ENCODE peak calls at places on chromosome 9, in six cellular contexts. W, R, U, G, J and K are unnamed samples.

GRCh38 chr9:89522261-89522978 is 24.5 kb upstream of the SEMA4D start:
- DNase-seq in R (no peak), J (peak), W (no peak), U (no peak), G (peak), K (no peak)

GRCh38 chr9:109307380-109308240 is 13.2 kb downstream of the EPB41L4B start:
- DNase-seq in W (peak), G (no peak), J (peak), U (no peak), R (no peak), K (no peak)

GRCh38 chr9:111914749-111915424 is 18.3 kb downstream of the UGCG start:
- DNase-seq in J (no peak), G (no peak), W (no peak), R (no peak), U (no peak), K (no peak)

GRCh38 chr9:76302947-76303550 is 91.2 kb downstream of the RFK start:
- DNase-seq in W (peak), J (no peak), U (no peak), G (no peak), R (no peak), K (no peak)

GRCh38 chr9:117034862-117035261 is 347.8 kb downstream of the TRIM32 start:
- DNase-seq in U (no peak), W (peak), J (no peak), G (no peak), R (no peak), K (no peak)

GRCh38 chr9:89740722-89741121 is 135.9 kb downstream of the GADD45G start:
- DNase-seq in W (no peak), U (no peak), R (no peak), J (peak), G (peak), K (no peak)

GRCh38 chr9:36764364-36765076 is 191.8 kb downstream of the MELK start:
- DNase-seq in G (no peak), W (peak), R (no peak), J (no peak), U (no peak), K (no peak)

GRCh38 chr9:19967567-19968459 is 179.0 kb upstream of the SLC24A2 start:
- DNase-seq in U (no peak), G (no peak), J (no peak), W (no peak), R (no peak), K (no peak)

GRCh38 chr9:76417394-76417793 is 23.2 kb upstream of the RFK start:
- DNase-seq in U (no peak), G (no peak), W (no peak), R (no peak), J (no peak), K (no peak)

GRCh38 chr9:132238992-132239391 is 77.1 kb downstream of the NTNG2 start:
- DNase-seq in J (no peak), G (no peak), W (no peak), U (no peak), R (no peak), K (no peak)

GRCh38 chr9:92332577-92333287 is 7.0 kb downstream of the CENPP start:
- DNase-seq in R (no peak), G (no peak), W (no peak), J (no peak), U (no peak), K (peak)

GRCh38 chr9:104388071-104388470 is 116.0 kb upstream of the OR13F1 start:
- DNase-seq in U (no peak), W (no peak), J (no peak), G (no peak), R (no peak), K (no peak)

GRCh38 chr9:72586388-72587160 is 65.2 kb downstream of the TMC1 start:
- DNase-seq in J (peak), G (no peak), U (peak), W (peak), R (no peak), K (no peak)

GRCh38 chr9:19286634-19287188 is 56.2 kb downstream of the DENND4C start:
- DNase-seq in W (peak), G (no peak), R (no peak), U (no peak), J (peak), K (no peak)

GRCh38 chr9:33695299-33695698 is 100.1 kb upstream of the PRSS3 start:
- DNase-seq in G (no peak), U (no peak), W (no peak), R (no peak), J (no peak), K (no peak)

GRCh38 chr9:119088002-119088401 is 281.2 kb downstream of the BRINP1 start:
- DNase-seq in R (no peak), J (no peak), W (no peak), G (no peak), U (no peak), K (no peak)

GRCh38 chr9:15696979-15697378 is 144.1 kb downstream of the CCDC171 start:
- DNase-seq in J (no peak), U (no peak), R (no peak), G (no peak), W (no peak), K (no peak)

GRCh38 chr9:94892675-94893074 is 166.2 kb downstream of the AOPEP start:
- DNase-seq in W (no peak), G (no peak), J (no peak), R (no peak), U (peak), K (no peak)

GRCh38 chr9:131575946-131576853 is 30.9 kb downstream of the PRRT1B start:
- DNase-seq in G (no peak), U (no peak), J (no peak), R (no peak), W (no peak), K (no peak)

GRCh38 chr9:96386157-96386556 is 2.6 kb upstream of the SLC35D2 start:
- DNase-seq in G (no peak), R (no peak), U (no peak), J (no peak), W (no peak), K (no peak)

GRCh38 chr9:131545003-131545785 is at the start of gene PRRT1B:
- DNase-seq in R (no peak), G (no peak), W (peak), U (no peak), J (peak), K (no peak)

GRCh38 chr9:8778356-8778755 is 978.8 kb upstream of the DMAC1 start:
- DNase-seq in R (no peak), U (no peak), J (no peak), W (no peak), G (no peak), K (no peak)

GRCh38 chr9:130137870-130138653 is 34.1 kb upstream of the NCS1 start:
- DNase-seq in J (no peak), W (peak), G (no peak), R (no peak), U (no peak), K (peak)

GRCh38 chr9:112751059-112751795 is 667 bp downstream of the SNX30 start:
- DNase-seq in R (peak), J (peak), U (peak), G (peak), W (peak), K (peak)

GRCh38 chr9:89884356-89885083 is 279.7 kb downstream of the GADD45G start:
- DNase-seq in J (no peak), G (peak), W (no peak), R (peak), U (peak), K (peak)

GRCh38 chr9:23774266-23774665 is 51.8 kb downstream of the ELAVL2 start:
- DNase-seq in G (no peak), R (no peak), W (no peak), U (no peak), J (no peak), K (no peak)

GRCh38 chr9:129331772-129332512 is 153.9 kb upstream of the IER5L start:
- DNase-seq in U (peak), W (no peak), G (no peak), J (no peak), R (no peak), K (no peak)

GRCh38 chr9:86093788-86094555 is 5.4 kb downstream of the GOLM1 start:
- DNase-seq in J (peak), G (no peak), W (peak), R (no peak), U (no peak), K (no peak)

GRCh38 chr9:20408513-20408912 is 213.8 kb downstream of the MLLT3 start:
- DNase-seq in U (no peak), R (no peak), W (no peak), J (peak), G (no peak), K (no peak)

GRCh38 chr9:127977877-127978647 is 2.7 kb downstream of the EEIG1 start:
- DNase-seq in U (no peak), W (peak), R (no peak), G (no peak), J (peak), K (peak)

GRCh38 chr9:112863214-112863613 is 27.5 kb downstream of the SLC46A2 start:
- DNase-seq in W (no peak), U (no peak), J (no peak), R (no peak), G (no peak), K (no peak)

GRCh38 chr9:134981829-134982228 is 64.1 kb upstream of the FCN1 start:
- DNase-seq in J (no peak), G (no peak), R (peak), W (no peak), U (no peak), K (no peak)

GRCh38 chr9:17121264-17121663 is 13.6 kb upstream of the CNTLN start:
- DNase-seq in J (no peak), R (no peak), U (no peak), W (no peak), G (no peak), K (no peak)

GRCh38 chr9:111691686-111692329 is 30.4 kb downstream of the GNG10 start:
- DNase-seq in G (no peak), J (no peak), W (peak), R (no peak), U (no peak), K (no peak)

GRCh38 chr9:116476935-116477381 is 210.1 kb upstream of the TRIM32 start:
- DNase-seq in R (no peak), G (no peak), U (no peak), J (no peak), W (no peak), K (peak)

GRCh38 chr9:127634021-127634420 is 21.9 kb downstream of the STXBP1 start:
- DNase-seq in J (peak), G (no peak), U (no peak), R (no peak), W (no peak), K (peak)

GRCh38 chr9:522658-523057 is 308.0 kb downstream of the DOCK8 start:
- DNase-seq in R (no peak), W (no peak), J (no peak), G (no peak), U (no peak), K (peak)

GRCh38 chr9:122262073-122262472 is 2.6 kb downstream of the RBM18 start:
- DNase-seq in U (no peak), R (no peak), J (no peak), W (no peak), G (no peak), K (no peak)

GRCh38 chr9:122264360-122265264 is at the start of the genes MRRF and RBM18:
- DNase-seq in G (peak), U (peak), R (peak), W (peak), J (peak), K (peak)

GRCh38 chr9:122268041-122268814 is 3.5 kb downstream of the MRRF start:
- DNase-seq in J (no peak), U (no peak), G (no peak), R (no peak), W (no peak), K (no peak)

GRCh38 chr9:122263699-122264349 is 816 bp downstream of the RBM18 start:
- DNase-seq in U (no peak), W (no peak), G (no peak), R (no peak), J (no peak), K (no peak)

DNA sequence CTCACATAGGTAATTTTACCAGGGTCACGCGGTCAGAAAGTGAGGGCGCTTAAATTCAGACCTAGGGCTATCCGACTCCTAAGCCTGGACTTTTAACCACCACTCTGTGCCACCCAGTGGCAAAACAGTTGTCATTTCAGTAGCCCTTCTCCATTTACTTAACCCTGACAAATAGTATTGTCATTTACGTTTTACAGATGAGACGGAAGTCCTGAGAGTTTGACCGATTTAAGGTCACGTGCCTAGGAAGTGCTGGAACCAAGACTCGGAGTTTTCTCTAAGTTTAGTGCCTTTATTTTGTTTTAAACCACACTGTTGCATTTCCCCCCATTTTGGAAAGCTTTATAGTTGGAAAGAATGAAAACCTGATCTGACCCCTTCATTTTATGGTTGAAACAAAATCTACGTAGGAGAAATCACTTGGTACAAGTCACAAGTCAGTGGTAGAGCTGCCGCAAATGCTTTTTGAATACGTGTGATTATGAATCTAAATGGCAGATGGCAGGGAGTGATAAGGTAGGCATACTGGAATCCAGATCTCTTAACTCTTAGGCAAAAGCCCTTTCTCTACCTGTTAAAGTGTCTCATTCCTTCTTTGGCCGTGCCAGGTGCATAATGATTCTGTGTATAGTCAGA is 701 bp downstream of the MRRF start:
- DNase-seq in R (no peak), U (no peak), W (peak), J (peak), G (no peak), K (no peak)
- TF ChIP-seq CTCF in R (no peak), U (no peak), W (no peak), J (no peak), G (no peak), K (no peak)

GRCh38 chr9:99663297-99663696 is 158.4 kb upstream of the NR4A3 start:
- DNase-seq in G (no peak), R (no peak), U (no peak), W (no peak), J (no peak), K (no peak)

GRCh38 chr9:99660191-99660636 is 161.5 kb upstream of the NR4A3 start:
- DNase-seq in G (peak), U (no peak), J (no peak), R (no peak), W (no peak), K (no peak)
- TF ChIP-seq POLR2A in G (no peak), U (no peak), J (no peak), R (no peak), W (no peak), K (no peak)

GRCh38 chr9:4195285-4195684 is 104.6 kb downstream of the GLIS3 start:
- DNase-seq in G (no peak), U (no peak), R (no peak), W (no peak), J (no peak), K (no peak)

GRCh38 chr9:4196376-4196775 is 103.5 kb downstream of the GLIS3 start:
- DNase-seq in J (no peak), G (no peak), W (no peak), U (no peak), R (no peak), K (no peak)

GRCh38 chr9:4193391-4193790 is 106.5 kb downstream of the GLIS3 start:
- DNase-seq in J (no peak), U (no peak), R (no peak), W (no peak), G (no peak), K (no peak)

GRCh38 chr9:4196886-4197285 is 103.0 kb downstream of the GLIS3 start:
- DNase-seq in W (peak), J (no peak), U (no peak), G (no peak), R (no peak), K (no peak)

GRCh38 chr9:4197548-4197947 is 102.3 kb downstream of the GLIS3 start:
- DNase-seq in J (no peak), R (no peak), W (peak), U (no peak), G (no peak), K (no peak)
- TF ChIP-seq CTCF in J (peak), R (peak), W (peak), U (no peak), G (no peak), K (peak)

GRCh38 chr9:35750256-35750531 is 1.1 kb downstream of the RGP1 start:
- DNase-seq in R (no peak), W (no peak), G (no peak), U (no peak), J (no peak), K (no peak)

GRCh38 chr9:35749515-35750255 is 598 bp downstream of the RGP1 start:
- DNase-seq in R (peak), G (peak), J (peak), U (no peak), W (peak), K (no peak)

GRCh38 chr9:35748239-35748857 is 680 bp downstream of the GBA2 start:
- DNase-seq in R (no peak), W (no peak), G (no peak), U (no peak), J (no peak), K (no peak)

GRCh38 chr9:35746583-35746982 is 2.4 kb downstream of the GBA2 start:
- DNase-seq in R (no peak), G (no peak), W (no peak), J (peak), U (no peak), K (no peak)

DNA sequence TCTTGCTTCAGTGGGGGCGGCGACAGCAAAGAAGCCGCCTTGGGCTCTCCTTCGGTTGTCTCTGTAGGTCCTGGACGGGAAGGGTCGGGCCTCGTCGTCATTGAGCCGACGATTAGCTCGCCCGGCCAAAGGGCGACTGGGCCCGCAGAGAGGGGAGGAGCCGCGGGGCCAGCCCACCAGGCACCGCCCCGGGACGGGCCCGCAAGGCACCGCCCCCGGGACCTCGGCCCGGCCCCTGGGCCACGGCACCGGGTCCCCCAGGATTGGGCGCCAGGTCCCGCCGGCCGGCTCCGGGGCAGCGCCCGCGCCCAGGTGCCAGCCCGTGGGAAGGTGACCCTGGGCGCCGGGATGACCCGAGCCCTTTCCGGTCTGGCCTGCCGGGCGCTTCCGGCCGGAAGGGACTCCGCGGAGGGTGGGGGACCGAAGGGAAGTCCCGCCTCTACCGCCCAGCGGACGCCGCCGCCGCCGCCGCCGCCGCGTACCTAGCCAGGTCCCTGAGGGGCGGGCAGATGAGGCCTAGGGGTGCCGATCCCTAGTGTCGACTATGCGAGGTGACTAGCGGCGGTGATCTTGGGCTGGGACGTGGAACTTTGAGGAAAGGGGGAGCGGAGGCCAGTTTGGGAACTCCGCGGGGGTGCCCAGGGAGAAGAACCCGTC is at the start of the genes GBA2 and RGP1:
- DNase-seq in W (peak), R (peak), J (peak), U (no peak), G (peak), K (peak)
- TF ChIP-seq POLR2A in W (peak), R (no peak), J (peak), U (no peak), G (peak), K (peak)

DNA sequence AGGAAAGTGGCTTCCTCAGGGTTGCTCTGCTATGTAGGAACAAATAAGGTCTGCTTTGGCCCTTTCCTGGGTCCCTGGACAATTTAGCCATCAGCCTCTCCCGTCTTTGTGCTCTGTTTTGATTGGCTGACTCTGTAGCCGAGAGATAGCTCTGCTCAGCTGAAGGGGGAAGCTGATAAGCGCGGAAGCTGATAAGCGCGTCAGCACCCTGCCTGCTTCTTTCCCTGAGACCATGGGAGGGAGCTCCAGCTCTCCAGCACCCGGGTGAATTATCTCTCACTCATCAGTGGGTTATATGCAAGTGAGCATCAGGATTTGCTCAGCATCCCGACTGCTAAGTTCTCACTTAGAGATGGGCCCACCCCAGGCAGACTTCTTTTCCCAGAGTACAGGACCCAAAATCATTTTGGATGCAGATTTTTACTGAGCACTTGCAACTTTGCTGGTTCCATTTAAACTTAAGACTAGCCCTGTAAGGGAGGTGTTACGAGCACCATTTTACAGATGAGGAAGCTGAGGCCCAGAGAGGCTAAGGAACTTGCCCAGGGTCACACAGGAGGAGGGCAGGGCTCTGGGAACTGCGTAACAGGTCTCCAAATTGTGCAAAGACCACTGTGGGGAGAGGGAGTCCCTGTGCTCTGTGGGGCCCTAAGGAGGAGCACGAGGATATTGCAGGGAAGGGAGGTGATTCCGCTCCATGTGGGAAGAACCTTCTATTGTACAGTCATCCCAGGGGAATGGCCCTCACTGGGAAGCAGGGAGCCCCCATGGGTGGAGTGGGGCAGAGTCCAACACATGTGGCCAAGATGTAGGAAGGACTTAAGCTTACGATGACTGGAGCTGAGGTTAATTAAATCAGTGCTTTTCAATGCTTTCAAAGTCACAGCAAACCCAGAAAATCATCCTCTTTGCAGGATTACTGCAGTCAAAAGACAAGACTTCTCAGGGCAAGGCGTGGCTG is 83.7 kb upstream of the ORM1 start:
- DNase-seq in G (no peak), W (peak), R (no peak), J (no peak), U (no peak), K (no peak)
- TF ChIP-seq CTCF in G (no peak), W (no peak), R (no peak), J (no peak), U (no peak), K (peak)